ENCODE peak calls at places on chromosome 7, in nine cellular contexts. J, X, L, W, I, B, C, N and R are unnamed samples.

GRCh38 chr7:147923841-147924240 is 666.7 kb upstream of the C7orf33 start:
- DNase-seq in J (no peak), X (no peak), L (no peak), W (no peak), I (no peak), B (no peak), C (no peak), N (no peak), R (no peak)

GRCh38 chr7:42407828-42408227 is 170.8 kb upstream of the GLI3 start:
- DNase-seq in J (no peak), X (no peak), L (no peak), W (no peak), I (no peak), B (no peak), C (no peak), N (no peak), R (no peak)

GRCh38 chr7:137846588-137847417 is at the start of gene DGKI:
- DNase-seq in J (no peak), X (no peak), L (peak; percentile 30), W (no peak), I (no peak), B (peak; percentile 27), C (no peak), N (peak; percentile 5), R (no peak)

GRCh38 chr7:93055543-93056107 is 62.2 kb downstream of the SAMD9 start:
- DNase-seq in J (no peak), X (no peak), L (no peak), W (no peak), I (no peak), B (peak; percentile 59), C (peak; percentile 46), N (peak; percentile 34), R (no peak)

GRCh38 chr7:50970092-50970491 is 187.4 kb upstream of the GRB10 start:
- DNase-seq in J (no peak), X (no peak), L (no peak), W (no peak), I (no peak), B (no peak), C (peak; percentile 28), N (no peak), R (no peak)

GRCh38 chr7:129739427-129739826 is 127.9 kb downstream of the NRF1 start:
- DNase-seq in J (no peak), X (no peak), L (no peak), W (no peak), I (no peak), B (no peak), C (peak; percentile 82), N (no peak), R (no peak)

GRCh38 chr7:159098795-159099194 is 45.9 kb downstream of the VIPR2 start:
- DNase-seq in J (no peak), X (no peak), L (no peak), W (no peak), I (no peak), B (no peak), C (no peak), N (no peak), R (peak; percentile 25)

GRCh38 chr7:65239324-65239706 is 134.3 kb upstream of the ZNF92 start:
- DNase-seq in J (no peak), X (no peak), L (no peak), W (no peak), I (no peak), B (no peak), C (no peak), N (no peak), R (no peak)

GRCh38 chr7:68564741-68565140 is 1033.5 kb upstream of the AUTS2 start:
- DNase-seq in J (no peak), X (no peak), L (no peak), W (no peak), I (no peak), B (no peak), C (no peak), N (no peak), R (no peak)

GRCh38 chr7:92520024-92520423 is 8.3 kb downstream of the PEX1 start:
- DNase-seq in J (no peak), X (no peak), L (no peak), W (no peak), I (no peak), B (no peak), C (no peak), N (no peak), R (no peak)

GRCh38 chr7:46776790-46777189 is 805.1 kb downstream of the TNS3 start:
- DNase-seq in J (no peak), X (no peak), L (no peak), W (no peak), I (no peak), B (no peak), C (no peak), N (no peak), R (no peak)

GRCh38 chr7:129123517-129123872 is 21.0 kb upstream of the TSPAN33 start:
- DNase-seq in J (no peak), X (no peak), L (no peak), W (no peak), I (no peak), B (no peak), C (no peak), N (no peak), R (no peak)

GRCh38 chr7:41702635-41703371 is at the start of gene INHBA:
- DNase-seq in J (peak; percentile 86), X (no peak), L (no peak), W (no peak), I (no peak), B (no peak), C (no peak), N (no peak), R (no peak)

GRCh38 chr7:132437730-132438129 is 138.5 kb downstream of the PLXNA4 start:
- DNase-seq in J (no peak), X (no peak), L (no peak), W (no peak), I (peak; percentile 30), B (no peak), C (no peak), N (peak; percentile 48), R (no peak)

GRCh38 chr7:36280840-36281812 is 108.5 kb upstream of the ANLN start:
- DNase-seq in J (peak; percentile 79), X (no peak), L (no peak), W (no peak), I (no peak), B (no peak), C (peak; percentile 70), N (no peak), R (peak; percentile 69)

GRCh38 chr7:91866599-91867148 is 13.8 kb downstream of the MTERF1 start:
- DNase-seq in J (no peak), X (no peak), L (no peak), W (no peak), I (no peak), B (no peak), C (no peak), N (no peak), R (no peak)

GRCh38 chr7:2860627-2861133 is 16.6 kb upstream of the GNA12 start:
- DNase-seq in J (no peak), X (no peak), L (no peak), W (no peak), I (no peak), B (no peak), C (peak; percentile 21), N (no peak), R (peak; percentile 84)

GRCh38 chr7:6128205-6128604 is 97.0 kb downstream of the ANKRD61 start:
- DNase-seq in J (no peak), X (no peak), L (no peak), W (no peak), I (no peak), B (no peak), C (no peak), N (no peak), R (no peak)

GRCh38 chr7:41481353-41481752 is 221.5 kb downstream of the INHBA start:
- DNase-seq in J (no peak), X (no peak), L (no peak), W (no peak), I (no peak), B (no peak), C (no peak), N (no peak), R (no peak)

GRCh38 chr7:27237735-27238334 is 4.8 kb upstream of the EVX1 start:
- DNase-seq in J (no peak), X (no peak), L (no peak), W (no peak), I (no peak), B (no peak), C (no peak), N (no peak), R (no peak)

GRCh38 chr7:19971941-19972340 is 198.5 kb upstream of the TMEM196 start:
- DNase-seq in J (no peak), X (no peak), L (no peak), W (no peak), I (no peak), B (no peak), C (no peak), N (no peak), R (no peak)